ENCODE peak calls at places on chromosomes 13 and 19, in eight cellular contexts. One of them, this sample, is unnamed.

GRCh38 chr19:45472557-45473365 is 5.0 kb downstream of the FOSB start:
- DNase-seq in foreskin fibroblast: peak; percentile 35
- DNase-seq in left cardiac atrium: no peak
- DNase-seq in right cardiac atrium: no peak
- DNase-seq in neural crest cell: no peak
- DNase-seq in HFF-Myc: no peak
- DNase-seq in GM23338: peak; percentile 57
- DNase-seq in NCI-H1105: no peak
- DNase-seq in this sample: no peak

GRCh38 chr13:85366759-85367417 is 432.3 kb downstream of the SLITRK6 start:
- DNase-seq in GM23338: no peak
- DNase-seq in NCI-H1105: no peak
- DNase-seq in right cardiac atrium: no peak
- DNase-seq in left cardiac atrium: no peak
- DNase-seq in foreskin fibroblast: peak; percentile 12
- DNase-seq in neural crest cell: no peak
- DNase-seq in HFF-Myc: no peak
- DNase-seq in this sample: no peak

GRCh38 chr13:80131204-80131603 is 209.7 kb downstream of the SPRY2 start:
- DNase-seq in right cardiac atrium: peak; percentile 88
- DNase-seq in left cardiac atrium: peak; percentile 87
- DNase-seq in foreskin fibroblast: peak; percentile 85
- DNase-seq in GM23338: peak; percentile 60
- DNase-seq in HFF-Myc: no peak
- DNase-seq in neural crest cell: peak; percentile 63
- DNase-seq in NCI-H1105: no peak
- DNase-seq in this sample: peak; percentile 76

GRCh38 chr13:99979453-99980200 is 2.0 kb upstream of the ZIC2 start:
- DNase-seq in GM23338: peak; percentile 87
- DNase-seq in HFF-Myc: no peak
- DNase-seq in NCI-H1105: no peak
- DNase-seq in left cardiac atrium: no peak
- DNase-seq in foreskin fibroblast: no peak
- DNase-seq in right cardiac atrium: no peak
- DNase-seq in neural crest cell: no peak
- DNase-seq in this sample: peak; percentile 43

GRCh38 chr13:46507978-46508377 is 45.0 kb upstream of the LRCH1 start:
- DNase-seq in GM23338: no peak
- DNase-seq in neural crest cell: no peak
- DNase-seq in right cardiac atrium: no peak
- DNase-seq in foreskin fibroblast: peak; percentile 39
- DNase-seq in HFF-Myc: no peak
- DNase-seq in left cardiac atrium: no peak
- DNase-seq in NCI-H1105: no peak
- DNase-seq in this sample: no peak

GRCh38 chr13:28387740-28388501 is 107.0 kb downstream of the FLT1 start:
- DNase-seq in NCI-H1105: no peak
- DNase-seq in right cardiac atrium: no peak
- DNase-seq in neural crest cell: no peak
- DNase-seq in GM23338: no peak
- DNase-seq in left cardiac atrium: no peak
- DNase-seq in HFF-Myc: no peak
- DNase-seq in foreskin fibroblast: no peak
- DNase-seq in this sample: no peak

GRCh38 chr13:71327266-71327665 is 539.7 kb downstream of the DACH1 start:
- DNase-seq in left cardiac atrium: no peak
- DNase-seq in right cardiac atrium: no peak
- DNase-seq in GM23338: no peak
- DNase-seq in HFF-Myc: no peak
- DNase-seq in foreskin fibroblast: no peak
- DNase-seq in neural crest cell: no peak
- DNase-seq in NCI-H1105: no peak
- DNase-seq in this sample: no peak

GRCh38 chr13:100473087-100473486 is 115.5 kb downstream of the GGACT start:
- DNase-seq in GM23338: peak; percentile 68
- DNase-seq in neural crest cell: peak; percentile 5
- DNase-seq in HFF-Myc: no peak
- DNase-seq in foreskin fibroblast: no peak
- DNase-seq in NCI-H1105: no peak
- DNase-seq in left cardiac atrium: no peak
- DNase-seq in right cardiac atrium: no peak
- DNase-seq in this sample: no peak

This sample was measured in psoas muscle.